ENCODE peak calls at places on chromosomes 5 and 9, in four cellular contexts. F is astrocyte of the spinal cord, Z is AG04450, V is fibroblast of mammary gland. T is an unnamed sample.

GRCh38 chr9:79007701-79008483 is 563.9 kb upstream of the TLE4 start:
- DNase-seq in V (no peak), F (no peak), Z (no peak), T (no peak)

GRCh38 chr9:79917417-79917816 is 345.7 kb downstream of the TLE4 start:
- DNase-seq in Z (no peak), V (peak), F (no peak), T (no peak)

GRCh38 chr9:108861464-108861863 is 602 bp upstream of the ACTL7A start:
- DNase-seq in Z (no peak), F (no peak), V (no peak), T (no peak)

GRCh38 chr5:158802941-158803341 is 296.8 kb downstream of the EBF1 start:
- DNase-seq in V (peak), F (peak), Z (no peak), T (no peak)

GRCh38 chr5:148347706-148348105 is 12.3 kb downstream of the SPINK9 start:
- DNase-seq in F (no peak), Z (no peak), V (no peak), T (no peak)

GRCh38 chr9:121972501-121972981 is 120.6 kb downstream of the TTLL11 start:
- DNase-seq in V (peak), Z (no peak), F (peak), T (peak)

GRCh38 chr9:113267911-113268563 is 7.3 kb downstream of the CDC26 start:
- DNase-seq in V (no peak), Z (no peak), F (no peak), T (no peak)

GRCh38 chr9:14372437-14373318 is 58.7 kb upstream of the NFIB start:
- DNase-seq in V (peak), F (peak), Z (peak), T (peak)

GRCh38 chr9:130299785-130300615 is 34.4 kb downstream of the HMCN2 start:
- DNase-seq in Z (no peak), V (peak), F (no peak), T (no peak)

GRCh38 chr5:96904054-96904931 is 28.0 kb downstream of the ERAP2 start:
- DNase-seq in F (peak), Z (no peak), V (no peak), T (no peak)

GRCh38 chr5:96901841-96902240 is 25.5 kb downstream of the ERAP2 start:
- DNase-seq in Z (no peak), V (no peak), F (no peak), T (no peak)

GRCh38 chr5:96902876-96903275 is 26.6 kb downstream of the ERAP2 start:
- DNase-seq in Z (no peak), V (no peak), F (no peak), T (no peak)

GRCh38 chr5:96903300-96903699 is 27.0 kb downstream of the ERAP2 start:
- DNase-seq in V (peak), F (no peak), Z (no peak), T (no peak)

GRCh38 chr5:96901384-96901783 is 25.1 kb downstream of the ERAP2 start:
- DNase-seq in F (no peak), Z (no peak), V (no peak), T (no peak)
- TF ChIP-seq CTCF in F (peak), Z (no peak), V (no peak), T (peak)

GRCh38 chr9:123928471-123929176 is 1.3 kb downstream of the DENND1A start:
- DNase-seq in F (peak), Z (no peak), V (peak), T (peak)
- TF ChIP-seq CTCF in F (no peak), Z (no peak), V (no peak), T (no peak)

DNA sequence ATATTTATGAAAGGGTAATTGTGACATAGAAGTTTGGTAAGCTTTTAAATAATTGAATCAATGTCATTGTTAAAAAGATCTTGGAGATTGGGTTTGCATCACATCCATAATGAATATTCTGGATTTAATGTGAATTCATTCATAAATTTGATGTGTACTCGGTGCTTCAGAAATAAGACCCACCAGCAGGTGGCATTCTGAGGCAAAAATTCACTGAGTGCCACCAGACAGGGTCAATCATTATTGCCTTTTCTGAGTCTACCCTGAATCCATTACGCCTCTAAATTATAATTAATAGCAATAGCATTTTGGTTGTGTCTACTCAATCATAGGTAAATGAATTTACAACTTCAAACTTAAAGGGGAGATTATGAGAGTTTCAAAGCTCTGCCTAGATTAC is 1.0 kb downstream of the TRPC7 start:
- DNase-seq in F (no peak), Z (no peak), V (peak), T (peak)
- TF ChIP-seq CTCF in F (peak), Z (peak), V (peak), T (peak)

GRCh38 chr9:1460143-1460769 is 410.1 kb downstream of the DMRT2 start:
- DNase-seq in Z (no peak), F (no peak), V (peak), T (peak)
- TF ChIP-seq CTCF in Z (no peak), F (peak), V (peak), T (peak)

GRCh38 chr5:59037453-59038168 is 454.7 kb downstream of the RAB3C start:
- DNase-seq in F (no peak), V (peak), Z (no peak), T (peak)

GRCh38 chr5:59037041-59037440 is 454.2 kb downstream of the RAB3C start:
- DNase-seq in Z (no peak), V (no peak), F (peak), T (no peak)

GRCh38 chr5:59035681-59036080 is 452.8 kb downstream of the RAB3C start:
- DNase-seq in Z (no peak), V (no peak), F (no peak), T (no peak)

GRCh38 chr5:59036274-59036961 is 453.5 kb downstream of the RAB3C start:
- DNase-seq in F (peak), Z (peak), V (peak), T (peak)

DNA sequence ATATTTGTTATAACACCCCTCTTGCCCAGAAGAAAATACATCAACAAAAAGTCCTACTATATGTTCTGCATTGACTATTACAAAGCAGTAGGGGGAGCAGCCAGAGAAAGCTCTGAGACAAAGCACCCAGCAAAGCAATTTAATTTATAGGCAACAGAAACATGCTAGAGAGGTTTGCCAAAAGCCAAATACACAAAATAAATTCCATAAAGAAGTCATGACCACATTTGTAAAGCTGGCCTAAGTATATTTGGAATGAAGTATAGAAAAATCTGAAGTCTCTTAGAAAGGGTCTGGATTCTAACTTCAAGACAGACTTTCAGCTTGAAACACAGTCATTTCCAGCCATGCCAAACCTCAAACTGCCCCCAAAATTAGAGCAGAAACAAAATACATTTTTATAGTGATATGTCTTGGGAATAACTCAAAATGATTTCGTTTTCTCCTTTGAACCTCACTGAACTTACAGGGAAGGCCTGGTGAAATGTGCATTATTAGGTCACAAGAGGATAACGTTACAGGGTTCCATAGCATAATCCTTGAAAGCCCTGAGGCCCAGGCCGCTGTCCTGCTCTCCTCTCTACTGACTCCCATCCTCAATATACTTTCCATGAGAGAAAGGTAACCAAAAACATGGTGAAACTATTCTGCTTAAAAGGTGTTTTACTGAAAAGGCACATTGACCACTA is 451.8 kb downstream of the RAB3C start:
- DNase-seq in F (peak), V (peak), Z (no peak), T (peak)
- TF ChIP-seq CTCF in F (peak), V (peak), Z (peak), T (peak)

DNA sequence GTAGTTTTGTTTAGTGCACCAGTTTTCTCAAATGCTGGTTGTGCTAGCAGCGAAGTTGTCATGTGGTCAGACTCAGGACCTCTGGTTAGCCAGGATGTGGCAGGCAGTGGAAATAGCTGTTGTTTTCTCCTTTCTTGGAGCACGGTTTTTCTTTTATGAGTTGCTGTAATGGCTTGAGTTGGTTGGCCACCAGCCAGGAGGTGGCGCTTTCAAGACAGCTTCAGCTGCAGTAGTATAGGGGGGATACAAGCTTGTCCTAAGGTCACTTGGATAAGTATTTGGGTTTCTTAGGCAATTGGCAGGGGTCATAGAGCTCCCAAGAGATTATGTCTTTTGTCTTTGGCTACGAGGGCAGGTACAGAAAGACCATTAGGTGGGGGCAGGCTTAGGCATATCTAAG is 274.2 kb upstream of the TARS1 start:
- DNase-seq in F (no peak), V (no peak), Z (no peak), T (no peak)
- TF ChIP-seq CTCF in F (no peak), V (no peak), Z (no peak), T (no peak)

T was measured in MCF 10A.